ENCODE peak calls at places on chromosomes 1 and 21, in seven cellular contexts. H is fibroblast of lung, N is transverse colon, J is Peyer's patch, C is ovary, T is sigmoid colon, A is hepatocyte. Q is an unnamed sample.

GRCh38 chr1:68542586-68542985 is 45.7 kb upstream of the DEPDC1 start:
- DNase-seq in H (no peak), N (no peak), J (no peak), C (no peak), T (no peak), A (peak), Q (no peak)

GRCh38 chr21:41677671-41678015 is 89.2 kb downstream of the RIPK4 start:
- DNase-seq in H (no peak), N (no peak), J (no peak), C (no peak), T (no peak), A (no peak), Q (no peak)

GRCh38 chr1:10511494-10511885 is 36.7 kb downstream of the PEX14 start:
- DNase-seq in H (no peak), N (no peak), J (peak), C (no peak), T (peak), A (no peak), Q (no peak)

GRCh38 chr1:89042491-89042890 is 19.8 kb upstream of the GBP3 start:
- DNase-seq in H (no peak), N (no peak), J (no peak), C (no peak), T (no peak), A (no peak), Q (no peak)

GRCh38 chr1:36825226-36825625 is 209.1 kb downstream of the GRIK3 start:
- DNase-seq in H (no peak), N (no peak), J (no peak), C (no peak), T (no peak), A (no peak), Q (no peak)

GRCh38 chr1:174114788-174115448 is 44.4 kb upstream of the RABGAP1L start:
- DNase-seq in H (peak), N (peak), J (peak), C (no peak), T (no peak), A (peak), Q (no peak)

GRCh38 chr1:98662354-98662665 is 789 bp downstream of the SNX7 start:
- DNase-seq in H (peak), N (no peak), J (no peak), C (no peak), T (no peak), A (no peak), Q (no peak)

GRCh38 chr1:178874966-178875365 is 4.1 kb upstream of the ANGPTL1 start:
- DNase-seq in H (no peak), N (no peak), J (no peak), C (no peak), T (no peak), A (no peak), Q (no peak)

GRCh38 chr1:161119017-161119378 is 1.1 kb downstream of the NIT1 start:
- DNase-seq in H (no peak), N (peak), J (no peak), C (no peak), T (peak), A (peak), Q (no peak)

GRCh38 chr1:202966006-202966904 is 802 bp downstream of the CYB5R1 start:
- DNase-seq in H (no peak), N (no peak), J (no peak), C (no peak), T (peak), A (no peak), Q (no peak)

GRCh38 chr1:110118636-110119396 is 6.6 kb downstream of the UBL4B start:
- DNase-seq in H (no peak), N (no peak), J (no peak), C (no peak), T (peak), A (no peak), Q (no peak)

GRCh38 chr1:175804556-175804955 is 61.2 kb upstream of the TNR start:
- DNase-seq in H (no peak), N (no peak), J (no peak), C (no peak), T (no peak), A (no peak), Q (no peak)

GRCh38 chr1:11833900-11834299 is 13.7 kb downstream of the NPPA start:
- DNase-seq in H (no peak), N (no peak), J (no peak), C (no peak), T (no peak), A (no peak), Q (no peak)

GRCh38 chr1:110003747-110004428 is 19.3 kb downstream of the AHCYL1 start:
- DNase-seq in H (peak), N (peak), J (peak), C (peak), T (peak), A (peak), Q (peak)

GRCh38 chr1:167635941-167636340 is 5.9 kb downstream of the RCSD1 start:
- DNase-seq in H (no peak), N (no peak), J (no peak), C (no peak), T (no peak), A (no peak), Q (no peak)

GRCh38 chr1:202241376-202242079 is 47.9 kb downstream of the LGR6 start:
- DNase-seq in H (no peak), N (peak), J (peak), C (no peak), T (peak), A (no peak), Q (peak)

GRCh38 chr1:2091611-2092604 is 41.7 kb downstream of the PRKCZ start:
- DNase-seq in H (peak), N (peak), J (peak), C (no peak), T (no peak), A (peak), Q (peak)

GRCh38 chr1:193019442-193020026 is 39.6 kb downstream of the UCHL5 start:
- DNase-seq in H (peak), N (no peak), J (no peak), C (no peak), T (no peak), A (peak), Q (no peak)

GRCh38 chr1:55382699-55383377 is 167.7 kb upstream of the USP24 start:
- DNase-seq in H (no peak), N (no peak), J (no peak), C (no peak), T (peak), A (no peak), Q (no peak)

GRCh38 chr1:36846366-36846765 is 187.9 kb downstream of the GRIK3 start:
- DNase-seq in H (no peak), N (no peak), J (no peak), C (no peak), T (no peak), A (no peak), Q (no peak)

GRCh38 chr1:203325004-203325417 is 19.7 kb downstream of the BTG2 start:
- DNase-seq in H (no peak), N (peak), J (peak), C (no peak), T (no peak), A (no peak), Q (no peak)

GRCh38 chr1:157176016-157176415 is 37.8 kb upstream of the ETV3 start:
- DNase-seq in H (no peak), N (no peak), J (no peak), C (no peak), T (no peak), A (no peak), Q (no peak)
- H3K27ac ChIP-seq in H (no peak), N (no peak), J (no peak), C (no peak), T (no peak), A (no peak), Q (no peak)

GRCh38 chr21:34550400-34550799 is 38.4 kb upstream of the KCNE1 start:
- DNase-seq in H (no peak), N (no peak), J (no peak), C (no peak), T (no peak), A (no peak), Q (no peak)

GRCh38 chr21:34552324-34553198 is 40.6 kb upstream of the KCNE1 start:
- DNase-seq in H (peak), N (no peak), J (no peak), C (no peak), T (no peak), A (no peak), Q (no peak)

GRCh38 chr21:34554227-34554626 is 42.2 kb upstream of the KCNE1 start:
- DNase-seq in H (no peak), N (no peak), J (no peak), C (no peak), T (no peak), A (no peak), Q (no peak)

GRCh38 chr21:34557261-34557660 is 45.3 kb upstream of the KCNE1 start:
- DNase-seq in H (no peak), N (no peak), J (no peak), C (no peak), T (no peak), A (no peak), Q (no peak)

GRCh38 chr21:34553199-34553952 is 41.4 kb upstream of the KCNE1 start:
- DNase-seq in H (peak), N (no peak), J (no peak), C (no peak), T (no peak), A (no peak), Q (no peak)
- H3K27ac ChIP-seq in H (peak), N (peak), J (no peak), C (no peak), T (peak), A (peak), Q (no peak)

GRCh38 chr1:65179148-65179547 is 31.1 kb downstream of the AK4 start:
- DNase-seq in H (no peak), N (no peak), J (no peak), C (no peak), T (no peak), A (no peak), Q (no peak)
- H3K27ac ChIP-seq in H (no peak), N (no peak), J (no peak), C (no peak), T (no peak), A (no peak), Q (no peak)

DNA sequence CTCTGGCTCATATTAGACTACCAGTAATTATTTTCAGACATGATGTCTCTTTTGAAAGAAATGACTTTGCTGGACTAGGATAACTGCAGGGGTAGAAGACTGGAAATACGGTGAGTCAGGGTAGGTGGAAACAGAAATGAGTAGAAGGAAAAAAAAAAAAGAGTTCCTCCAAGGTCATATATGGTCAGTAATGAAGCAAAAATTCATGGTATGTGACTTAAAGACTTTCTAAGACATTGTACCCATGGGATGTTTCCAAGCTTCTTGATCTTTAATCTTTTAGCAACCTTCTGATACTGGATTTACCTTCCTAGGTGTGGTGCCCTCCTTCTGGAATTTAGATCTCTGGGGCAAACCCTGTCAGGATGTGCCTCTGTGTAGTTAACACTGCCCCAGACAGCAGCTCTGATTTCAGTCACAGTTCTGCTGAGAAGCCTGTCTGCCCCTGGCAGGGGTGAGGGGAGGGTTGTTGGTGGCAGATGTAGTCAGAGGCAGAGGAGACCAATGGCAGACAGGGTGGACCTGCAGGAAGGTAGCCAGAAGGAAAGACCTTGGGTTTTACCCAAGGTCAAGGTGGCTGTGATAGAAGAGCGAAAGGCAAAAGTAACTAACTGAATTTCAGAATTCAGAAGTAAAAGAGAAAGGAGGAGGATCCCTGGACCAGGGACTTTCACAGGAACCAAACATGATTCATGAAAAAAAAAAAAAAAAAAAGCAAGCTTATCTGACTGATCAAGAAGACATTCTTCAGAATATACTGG is 44.1 kb upstream of the BCL10 start:
- DNase-seq in H (peak), N (no peak), J (no peak), C (no peak), T (no peak), A (no peak), Q (no peak)
- H3K27ac ChIP-seq in H (peak), N (no peak), J (no peak), C (no peak), T (peak), A (peak), Q (no peak)

GRCh38 chr1:198651685-198652400 is 13.0 kb downstream of the PTPRC start:
- DNase-seq in H (no peak), N (no peak), J (no peak), C (no peak), T (no peak), A (no peak), Q (no peak)
- H3K27ac ChIP-seq in H (no peak), N (no peak), J (peak), C (no peak), T (no peak), A (no peak), Q (no peak)